ENCODE peak calls at places on chromosomes 13 and 19, in nine cellular contexts. B, I, A, L, N, P, C, R and Z are unnamed samples. For H3K4me1, the result is how much of the 10 kb centered on the place peaks cover.

GRCh38 chr13:103730407-103730806 is 664.2 kb upstream of the SLC10A2 start:
- DNase-seq in R (no peak), P (no peak), C (no peak), I (no peak), A (no peak), N (no peak), B (no peak), L (no peak), Z (no peak)

GRCh38 chr19:45476349-45476717 is 8.5 kb downstream of the FOSB start:
- DNase-seq in C (no peak), B (no peak), P (no peak), R (peak), A (no peak), L (no peak), I (no peak), N (no peak), Z (no peak)

GRCh38 chr13:66543780-66544179 is 686.4 kb downstream of the PCDH9 start:
- DNase-seq in C (no peak), R (no peak), P (no peak), N (no peak), L (peak), A (no peak), B (no peak), I (no peak), Z (no peak)

GRCh38 chr13:31234729-31235128 is 35.0 kb downstream of the B3GLCT start:
- DNase-seq in P (no peak), A (no peak), N (no peak), I (no peak), L (no peak), B (no peak), C (peak), R (no peak), Z (no peak)

GRCh38 chr19:7214329-7215089 is 79.7 kb downstream of the INSR start:
- DNase-seq in A (no peak), L (no peak), I (no peak), R (no peak), C (peak), N (no peak), B (no peak), P (no peak), Z (no peak)

GRCh38 chr13:101492251-101492910 is 39.9 kb downstream of the ITGBL1 start:
- DNase-seq in A (no peak), L (no peak), R (no peak), B (no peak), N (no peak), P (no peak), I (no peak), C (no peak), Z (no peak)

GRCh38 chr13:106513025-106513424 is 22.4 kb downstream of the EFNB2 start:
- DNase-seq in N (no peak), C (no peak), R (no peak), I (no peak), B (no peak), A (no peak), L (no peak), P (no peak), Z (no peak)

GRCh38 chr19:37511821-37512220 is 5.1 kb downstream of the ZNF793 start:
- DNase-seq in P (no peak), A (no peak), C (no peak), N (no peak), B (no peak), I (no peak), R (no peak), L (no peak), Z (no peak)

GRCh38 chr19:11293468-11294389 is 2.2 kb upstream of the TSPAN16 start:
- DNase-seq in N (peak), B (peak), C (peak), P (peak), A (peak), I (peak), R (peak), L (peak), Z (peak)

GRCh38 chr13:25733061-25733491 is 318.7 kb downstream of the SHISA2 start:
- DNase-seq in L (no peak), I (no peak), N (no peak), A (no peak), C (no peak), P (no peak), R (no peak), B (no peak), Z (no peak)

GRCh38 chr19:2612619-2613249 is 89.8 kb downstream of the GNG7 start:
- DNase-seq in B (no peak), N (no peak), C (no peak), I (no peak), A (no peak), P (no peak), R (no peak), L (no peak), Z (peak)

DNA sequence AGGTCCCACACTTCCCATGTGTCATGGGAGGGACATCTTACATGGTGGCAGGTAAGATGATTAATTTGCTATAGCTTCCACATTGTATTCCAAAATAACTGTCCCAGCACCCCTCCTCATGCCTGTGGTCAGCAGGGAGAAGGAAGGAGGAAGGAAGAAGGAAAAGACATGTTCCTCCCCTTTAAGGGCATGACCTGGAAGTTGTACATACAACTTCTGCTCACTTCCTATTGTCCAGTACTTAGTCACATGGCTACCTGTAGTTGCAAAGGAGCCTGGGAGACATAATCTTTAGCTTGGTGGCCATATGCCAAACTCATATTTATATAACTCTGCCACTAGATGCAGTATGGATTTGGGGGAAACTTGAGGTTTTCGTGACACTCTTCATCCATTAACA is 17.6 kb upstream of the CASP14 start:
- DNase-seq in N (no peak), P (no peak), L (no peak), I (no peak), C (no peak), A (no peak), B (no peak), R (no peak), Z (no peak)
- TF ChIP-seq POLR2A in N (no peak), P (no peak), L (no peak), I (no peak), C (no peak), A (no peak), B (no peak), R (no peak), Z (no peak)

DNA sequence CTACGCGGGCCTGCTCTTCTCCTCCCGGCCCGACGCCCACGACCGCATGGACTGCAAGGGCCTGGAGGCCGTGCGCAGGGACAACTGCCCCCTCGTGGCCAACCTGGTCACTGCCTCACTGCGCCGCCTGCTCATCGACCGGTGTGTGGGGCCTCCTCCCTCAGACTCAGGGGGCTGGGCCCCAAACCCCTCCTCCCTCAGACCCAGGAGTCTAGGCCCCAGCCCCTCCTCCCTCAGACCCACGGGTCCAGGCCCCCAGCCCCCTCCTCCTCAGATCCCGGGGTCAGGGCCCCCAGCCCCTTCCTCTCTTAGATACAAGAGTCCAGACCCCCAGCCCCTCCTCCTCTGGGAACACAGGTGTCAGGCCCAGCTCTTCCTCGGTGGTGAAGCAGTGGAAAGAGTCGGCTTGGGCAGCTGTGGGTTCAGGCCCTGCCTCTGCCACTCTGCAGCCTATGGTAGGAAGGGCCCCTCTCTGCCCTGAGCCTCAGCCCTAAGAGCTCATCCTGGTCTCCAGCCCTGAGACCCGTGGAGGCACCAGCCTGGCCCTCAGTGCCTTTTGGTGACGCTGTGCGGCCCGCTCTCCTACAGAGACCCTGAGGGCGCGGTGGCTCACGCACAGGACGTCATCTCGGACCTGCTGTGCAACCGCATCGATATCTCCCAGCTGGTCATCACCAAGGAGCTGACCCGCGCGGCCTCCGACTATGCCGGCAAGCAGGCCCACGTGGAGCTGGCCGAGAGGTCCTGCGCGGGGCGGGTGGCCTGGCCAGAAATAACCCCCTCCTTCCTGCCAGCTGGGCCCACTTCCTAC is 3.7 kb upstream of the SPIB start:
- DNase-seq in R (no peak), I (peak), P (peak), C (peak), L (peak), N (peak), A (peak), B (peak), Z (peak)
- TF ChIP-seq POLR2AphosphoS5 in R (no peak), I (no peak), P (no peak), C (no peak), L (no peak), N (peak), A (no peak), B (no peak), Z (no peak)

DNA sequence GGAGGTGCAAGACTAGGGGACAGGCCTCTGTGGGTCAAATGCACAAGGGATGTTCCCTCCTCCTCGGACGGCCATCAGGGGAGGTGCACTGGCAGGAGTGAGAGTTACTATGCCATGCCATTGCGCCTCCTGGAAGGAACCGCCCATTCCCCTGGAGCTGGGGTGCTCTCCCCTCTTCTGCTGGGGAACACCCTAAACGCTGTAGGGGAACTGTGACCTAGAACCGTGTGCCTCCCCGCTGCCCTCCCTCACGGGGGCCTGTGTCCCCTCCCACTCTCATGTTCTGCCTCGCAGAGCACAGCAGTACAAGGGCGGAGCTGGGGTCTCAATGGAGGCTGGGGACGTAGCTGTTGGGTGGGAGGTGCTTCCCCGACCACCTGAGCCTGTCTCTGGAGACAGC is 17.2 kb upstream of the CRTC1 start:
- DNase-seq in A (no peak), I (no peak), L (no peak), N (no peak), B (no peak), R (no peak), C (no peak), P (no peak), Z (no peak)
- H3K4me1 ChIP-seq in A (under half), I (under half), L (under half), N (under half), B (under half), R (under half), C (under half), P (under half), Z (under half)

GRCh38 chr19:52200044-52200443 is 10.2 kb downstream of the PPP2R1A start:
- DNase-seq in C (no peak), I (no peak), A (no peak), P (peak), R (peak), L (no peak), B (no peak), N (no peak), Z (peak)
- TF ChIP-seq POLR2A in C (no peak), I (no peak), A (no peak), P (no peak), R (no peak), L (no peak), B (no peak), N (no peak), Z (no peak)

GRCh38 chr19:1032264-1032867 is 6.0 kb downstream of the CNN2 start:
- DNase-seq in A (no peak), R (no peak), I (no peak), C (no peak), P (no peak), B (no peak), L (no peak), N (no peak), Z (no peak)

GRCh38 chr19:1020868-1021425 is at the start of gene TMEM259:
- DNase-seq in L (peak), R (peak), A (peak), I (peak), C (peak), N (peak), P (peak), B (peak), Z (peak)

GRCh38 chr19:1027953-1028902 is 1.8 kb downstream of the CNN2 start:
- DNase-seq in I (peak), P (peak), L (peak), C (peak), N (peak), R (peak), A (peak), B (peak), Z (peak)

GRCh38 chr19:1027020-1027952 is 878 bp downstream of the CNN2 start:
- DNase-seq in I (no peak), L (no peak), B (no peak), R (no peak), N (peak), A (no peak), P (no peak), C (no peak), Z (no peak)

DNA sequence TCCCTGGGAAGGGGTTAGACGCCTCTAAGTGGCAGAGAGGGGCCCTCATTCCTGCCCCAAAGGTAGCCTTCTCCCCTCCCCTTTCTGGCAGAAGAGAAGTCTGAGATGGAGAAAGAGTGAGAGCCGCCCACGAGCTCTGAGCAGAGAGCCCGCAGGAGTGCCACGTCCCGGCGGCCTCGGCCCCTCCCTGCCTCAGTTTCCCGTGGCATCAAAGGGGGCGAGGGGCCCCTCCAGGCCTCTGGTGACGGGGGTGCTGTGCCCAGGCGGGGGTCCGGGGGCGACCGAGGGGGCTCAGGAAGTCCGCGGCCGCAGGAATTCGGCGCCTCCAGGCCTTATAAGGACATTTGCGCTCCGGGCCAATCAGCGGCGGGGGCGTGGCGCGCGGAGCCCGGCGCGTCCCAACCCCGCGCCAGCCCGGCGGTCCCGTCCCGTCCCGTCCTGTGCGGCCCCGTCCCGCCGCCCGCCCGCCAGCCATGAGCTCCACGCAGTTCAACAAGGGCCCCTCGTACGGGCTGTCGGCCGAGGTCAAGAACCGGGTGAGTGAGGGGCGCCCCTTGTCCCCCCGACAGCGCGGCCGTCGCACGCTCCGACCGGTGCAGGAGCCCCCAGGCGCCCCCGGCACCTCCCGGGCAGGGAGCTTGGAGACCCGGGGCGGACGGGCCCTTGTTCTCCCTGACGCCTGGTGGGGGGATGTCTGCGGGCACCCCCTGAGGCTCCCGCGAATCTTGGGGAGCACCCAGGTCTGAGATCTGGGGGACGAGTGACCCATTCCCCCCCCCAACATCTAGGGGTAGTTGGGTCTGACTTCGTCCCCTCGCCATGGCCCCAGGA is at the start of gene CNN2:
- DNase-seq in B (peak), L (no peak), P (peak), I (peak), N (peak), A (peak), C (peak), R (peak), Z (peak)
- TF ChIP-seq POLR2AphosphoS5 in B (peak), L (peak), P (peak), I (peak), N (peak), A (peak), C (no peak), R (peak), Z (peak)

DNA sequence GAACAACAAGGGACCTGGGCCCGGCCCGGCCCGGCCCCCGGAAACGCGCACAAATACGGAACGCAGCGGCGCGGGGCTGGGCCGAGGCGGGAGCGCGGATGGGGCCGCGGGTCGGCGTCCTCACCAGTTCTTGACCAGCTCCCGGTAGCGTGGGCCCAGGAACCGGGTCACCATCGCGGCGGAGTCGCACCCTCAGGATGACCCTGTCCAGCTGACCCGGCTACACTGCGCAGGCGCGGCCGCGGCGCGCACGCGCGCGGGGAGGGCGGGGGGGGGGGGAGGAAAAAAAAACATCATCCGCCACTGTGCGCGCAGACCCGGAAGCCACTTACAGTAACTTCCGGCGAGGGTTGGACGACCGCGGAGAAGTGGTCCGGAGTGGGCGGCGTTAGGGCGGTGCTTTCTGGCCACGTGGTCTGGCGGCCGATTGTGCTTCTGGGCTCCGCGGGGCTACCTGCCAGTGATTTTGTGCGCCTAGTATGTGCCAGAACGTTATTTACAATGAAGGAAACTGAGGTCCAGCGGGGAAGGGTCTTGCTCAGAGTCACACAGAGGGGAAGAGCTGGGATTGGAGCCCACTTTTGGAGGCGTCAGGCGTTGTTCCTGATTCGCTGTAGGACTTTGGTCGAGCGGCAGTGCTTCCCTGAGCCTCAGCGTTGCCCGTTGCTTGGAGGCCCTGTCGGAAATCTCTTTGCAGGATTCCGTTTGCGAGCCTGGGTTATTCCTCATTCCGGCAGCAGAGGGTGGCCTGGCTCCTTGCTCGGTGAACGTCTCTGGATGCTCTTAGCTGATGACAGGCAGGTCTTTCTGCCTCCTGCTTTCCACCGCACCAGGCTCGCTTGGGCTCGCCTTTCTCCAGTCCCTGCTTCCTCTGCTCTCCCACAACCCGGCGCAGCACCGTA is at the start of gene UQCR11:
- DNase-seq in P (peak), N (peak), C (peak), B (peak), I (peak), R (peak), L (peak), A (peak), Z (peak)
- H3K4me1 ChIP-seq in P (under half), N (under half), C (under half), B (under half), I (under half), R (under half), L (half or more), A (under half), Z (under half)

GRCh38 chr19:35266904-35267817 is 1.6 kb upstream of the USF2 start:
- DNase-seq in C (no peak), N (peak), I (peak), L (no peak), P (peak), R (peak), B (peak), A (no peak), Z (peak)
- TF ChIP-seq POLR2A in C (peak), N (no peak), I (no peak), L (no peak), P (no peak), R (no peak), B (no peak), A (no peak), Z (no peak)

GRCh38 chr13:24076124-24076523 is 84.4 kb upstream of the SPATA13 start:
- DNase-seq in B (peak), A (peak), L (no peak), N (no peak), C (peak), P (no peak), R (no peak), I (peak), Z (no peak)

GRCh38 chr13:24073657-24074056 is 86.9 kb upstream of the SPATA13 start:
- DNase-seq in L (no peak), R (no peak), B (no peak), N (no peak), A (no peak), I (no peak), C (no peak), P (no peak), Z (no peak)

GRCh38 chr13:24075137-24075975 is 85.2 kb upstream of the SPATA13 start:
- DNase-seq in N (no peak), A (no peak), C (peak), L (no peak), I (no peak), R (no peak), P (no peak), B (no peak), Z (no peak)

GRCh38 chr13:24076636-24077035 is 83.9 kb upstream of the SPATA13 start:
- DNase-seq in P (no peak), C (no peak), L (no peak), B (no peak), I (no peak), N (no peak), R (no peak), A (no peak), Z (no peak)

GRCh38 chr13:24074687-24075086 is 85.8 kb upstream of the SPATA13 start:
- DNase-seq in L (no peak), I (peak), C (no peak), P (no peak), B (no peak), N (no peak), R (no peak), A (peak), Z (no peak)
- TF ChIP-seq POLR2AphosphoS5 in L (no peak), I (no peak), C (no peak), P (no peak), B (no peak), N (peak), R (no peak), A (no peak), Z (no peak)

DNA sequence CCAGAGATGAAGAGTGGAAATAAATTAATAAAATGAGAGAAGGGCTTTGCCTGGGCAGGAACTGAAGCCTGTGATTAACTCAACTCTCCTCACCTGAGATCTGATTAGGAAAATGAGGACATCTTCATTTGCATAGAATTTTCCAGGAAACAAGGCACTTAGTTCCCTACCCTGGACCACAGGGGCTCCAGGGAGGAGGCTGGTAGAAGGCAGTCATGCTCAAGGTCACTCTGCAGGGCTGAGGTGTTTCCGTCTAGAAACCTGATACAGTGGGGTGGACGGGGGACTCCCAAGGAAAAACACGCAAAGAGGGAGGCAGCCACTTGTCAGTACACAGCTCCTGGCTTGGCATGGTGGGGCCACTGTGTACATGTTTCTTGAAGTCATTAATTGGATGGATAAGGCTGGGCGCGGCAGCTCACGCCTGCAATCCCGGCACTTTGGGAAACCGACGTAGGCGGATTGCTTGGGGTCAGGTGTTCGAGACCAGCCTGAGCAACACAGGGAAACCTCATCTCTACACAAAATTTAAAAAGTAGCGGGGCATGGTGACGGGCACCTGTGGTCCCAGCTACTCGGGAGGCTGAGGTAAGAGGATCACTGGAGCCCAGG is 6.0 kb downstream of the KLK14 start:
- DNase-seq in I (no peak), L (no peak), N (no peak), B (no peak), A (no peak), R (peak), P (no peak), C (no peak), Z (no peak)
- H3K4me1 ChIP-seq in I (under half), L (under half), N (under half), B (under half), A (under half), R (under half), P (under half), C (under half), Z (under half)